ENCODE peak calls at places on chromosomes 2 and 18, in eight cellular contexts. One of them, this sample, is unnamed.

GRCh38 chr2:42187886-42188285 is 18.7 kb downstream of the EML4 start:
- DNase-seq in brain microvascular endothelial cell: no peak
- DNase-seq in CD4-positive, alpha-beta T cell: no peak
- DNase-seq in tibial nerve: no peak
- DNase-seq in effector memory CD4-positive, alpha-beta T cell: no peak
- DNase-seq in Karpas-422: no peak
- DNase-seq in ovary: no peak
- DNase-seq in Peyer's patch: no peak
- DNase-seq in this sample: no peak

GRCh38 chr18:8944871-8945245 is 157.6 kb upstream of the NDUFV2 start:
- DNase-seq in effector memory CD4-positive, alpha-beta T cell: no peak
- DNase-seq in ovary: no peak
- DNase-seq in Karpas-422: no peak
- DNase-seq in Peyer's patch: no peak
- DNase-seq in brain microvascular endothelial cell: no peak
- DNase-seq in CD4-positive, alpha-beta T cell: no peak
- DNase-seq in tibial nerve: no peak
- DNase-seq in this sample: no peak

GRCh38 chr2:112148477-112148876 is 10.3 kb downstream of the FBLN7 start:
- DNase-seq in brain microvascular endothelial cell: no peak
- DNase-seq in ovary: no peak
- DNase-seq in tibial nerve: no peak
- DNase-seq in effector memory CD4-positive, alpha-beta T cell: no peak
- DNase-seq in Karpas-422: no peak
- DNase-seq in CD4-positive, alpha-beta T cell: no peak
- DNase-seq in Peyer's patch: peak
- DNase-seq in this sample: no peak

GRCh38 chr2:219688560-219689445 is 61.4 kb downstream of the SLC4A3 start:
- DNase-seq in Peyer's patch: no peak
- DNase-seq in brain microvascular endothelial cell: peak
- DNase-seq in CD4-positive, alpha-beta T cell: no peak
- DNase-seq in effector memory CD4-positive, alpha-beta T cell: no peak
- DNase-seq in ovary: no peak
- DNase-seq in Karpas-422: peak
- DNase-seq in tibial nerve: no peak
- DNase-seq in this sample: peak

GRCh38 chr18:36544036-36544725 is 246.7 kb downstream of the FHOD3 start:
- DNase-seq in Karpas-422: no peak
- DNase-seq in effector memory CD4-positive, alpha-beta T cell: no peak
- DNase-seq in tibial nerve: no peak
- DNase-seq in brain microvascular endothelial cell: no peak
- DNase-seq in CD4-positive, alpha-beta T cell: no peak
- DNase-seq in Peyer's patch: no peak
- DNase-seq in ovary: peak
- DNase-seq in this sample: no peak

GRCh38 chr2:70304501-70304900 is 2.6 kb upstream of the FAM136A start:
- DNase-seq in brain microvascular endothelial cell: no peak
- DNase-seq in CD4-positive, alpha-beta T cell: no peak
- DNase-seq in ovary: no peak
- DNase-seq in Karpas-422: no peak
- DNase-seq in effector memory CD4-positive, alpha-beta T cell: no peak
- DNase-seq in tibial nerve: no peak
- DNase-seq in Peyer's patch: no peak
- DNase-seq in this sample: no peak

GRCh38 chr2:127261835-127262234 is 32.1 kb downstream of the ERCC3 start:
- DNase-seq in Karpas-422: no peak
- DNase-seq in tibial nerve: no peak
- DNase-seq in CD4-positive, alpha-beta T cell: no peak
- DNase-seq in Peyer's patch: no peak
- DNase-seq in brain microvascular endothelial cell: peak
- DNase-seq in ovary: no peak
- DNase-seq in effector memory CD4-positive, alpha-beta T cell: no peak
- DNase-seq in this sample: no peak

GRCh38 chr2:239715606-239716005 is 309.5 kb downstream of the NDUFA10 start:
- DNase-seq in ovary: no peak
- DNase-seq in Karpas-422: no peak
- DNase-seq in effector memory CD4-positive, alpha-beta T cell: no peak
- DNase-seq in brain microvascular endothelial cell: no peak
- DNase-seq in Peyer's patch: no peak
- DNase-seq in tibial nerve: no peak
- DNase-seq in CD4-positive, alpha-beta T cell: no peak
- DNase-seq in this sample: peak

GRCh38 chr2:172361360-172361759 is 66.0 kb upstream of the ITGA6 start:
- DNase-seq in tibial nerve: no peak
- DNase-seq in Karpas-422: no peak
- DNase-seq in CD4-positive, alpha-beta T cell: no peak
- DNase-seq in brain microvascular endothelial cell: no peak
- DNase-seq in ovary: no peak
- DNase-seq in effector memory CD4-positive, alpha-beta T cell: no peak
- DNase-seq in Peyer's patch: no peak
- DNase-seq in this sample: no peak

GRCh38 chr2:9335322-9335754 is 88.0 kb downstream of the ITGB1BP1 start:
- DNase-seq in tibial nerve: no peak
- DNase-seq in Peyer's patch: peak
- DNase-seq in brain microvascular endothelial cell: no peak
- DNase-seq in ovary: no peak
- DNase-seq in Karpas-422: no peak
- DNase-seq in CD4-positive, alpha-beta T cell: no peak
- DNase-seq in effector memory CD4-positive, alpha-beta T cell: no peak
- DNase-seq in this sample: no peak

GRCh38 chr2:83517727-83518368 is 941.2 kb downstream of the SUCLG1 start:
- DNase-seq in tibial nerve: no peak
- DNase-seq in Karpas-422: no peak
- DNase-seq in effector memory CD4-positive, alpha-beta T cell: no peak
- DNase-seq in CD4-positive, alpha-beta T cell: no peak
- DNase-seq in brain microvascular endothelial cell: no peak
- DNase-seq in Peyer's patch: no peak
- DNase-seq in ovary: no peak
- DNase-seq in this sample: peak

GRCh38 chr2:135095591-135095990 is 43.5 kb downstream of the RAB3GAP1 start:
- DNase-seq in ovary: no peak
- DNase-seq in brain microvascular endothelial cell: no peak
- DNase-seq in CD4-positive, alpha-beta T cell: no peak
- DNase-seq in tibial nerve: no peak
- DNase-seq in Karpas-422: no peak
- DNase-seq in effector memory CD4-positive, alpha-beta T cell: no peak
- DNase-seq in Peyer's patch: no peak
- DNase-seq in this sample: no peak

GRCh38 chr2:68594674-68595492 is 48.5 kb upstream of the PROKR1 start:
- DNase-seq in Peyer's patch: peak
- DNase-seq in CD4-positive, alpha-beta T cell: peak
- DNase-seq in tibial nerve: peak
- DNase-seq in ovary: no peak
- DNase-seq in Karpas-422: peak
- DNase-seq in brain microvascular endothelial cell: peak
- DNase-seq in effector memory CD4-positive, alpha-beta T cell: no peak
- DNase-seq in this sample: peak

GRCh38 chr18:11154983-11155759 is 5.8 kb upstream of the PIEZO2 start:
- DNase-seq in CD4-positive, alpha-beta T cell: no peak
- DNase-seq in Peyer's patch: no peak
- DNase-seq in Karpas-422: no peak
- DNase-seq in brain microvascular endothelial cell: no peak
- DNase-seq in ovary: no peak
- DNase-seq in effector memory CD4-positive, alpha-beta T cell: no peak
- DNase-seq in tibial nerve: no peak
- DNase-seq in this sample: no peak

GRCh38 chr2:129757366-129757914 is 222.0 kb upstream of the RAB6C start:
- DNase-seq in Peyer's patch: no peak
- DNase-seq in effector memory CD4-positive, alpha-beta T cell: no peak
- DNase-seq in Karpas-422: no peak
- DNase-seq in CD4-positive, alpha-beta T cell: no peak
- DNase-seq in tibial nerve: no peak
- DNase-seq in ovary: no peak
- DNase-seq in brain microvascular endothelial cell: no peak
- DNase-seq in this sample: no peak

GRCh38 chr2:209688388-209688787 is 83.2 kb upstream of the UNC80 start:
- DNase-seq in CD4-positive, alpha-beta T cell: no peak
- DNase-seq in tibial nerve: no peak
- DNase-seq in ovary: no peak
- DNase-seq in effector memory CD4-positive, alpha-beta T cell: no peak
- DNase-seq in brain microvascular endothelial cell: no peak
- DNase-seq in Karpas-422: no peak
- DNase-seq in Peyer's patch: no peak
- DNase-seq in this sample: no peak

DNA sequence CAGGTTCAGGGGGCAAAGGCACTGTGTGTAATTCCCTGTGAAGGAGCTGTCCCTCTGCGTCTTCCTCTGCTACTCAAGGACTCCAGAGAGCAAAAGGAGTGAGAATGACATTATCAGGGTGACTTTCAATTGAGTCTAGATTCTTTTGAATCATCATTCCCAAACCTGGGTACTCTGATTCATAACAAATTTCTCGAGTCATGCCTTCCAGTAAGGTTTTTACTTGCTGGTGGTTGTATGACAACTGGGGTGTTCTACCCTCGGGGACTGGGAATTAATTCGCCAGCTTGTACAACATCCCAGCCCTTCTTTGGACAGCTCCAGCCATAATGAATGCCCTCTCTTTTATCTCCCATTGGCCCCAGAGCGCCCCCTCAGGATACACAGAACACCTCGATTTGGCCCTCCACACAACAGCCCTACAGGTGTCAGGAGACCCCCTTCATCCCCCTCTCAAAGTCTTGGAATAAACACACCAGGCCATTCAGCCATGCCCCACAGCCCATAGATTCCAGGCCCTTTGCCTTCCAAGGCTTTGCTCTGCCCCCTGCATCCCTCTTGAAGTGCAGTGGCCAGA is 254.5 kb downstream of the KLHL29 start:
- DNase-seq in tibial nerve: no peak
- DNase-seq in CD4-positive, alpha-beta T cell: no peak
- DNase-seq in Karpas-422: no peak
- DNase-seq in brain microvascular endothelial cell: no peak
- DNase-seq in effector memory CD4-positive, alpha-beta T cell: no peak
- DNase-seq in ovary: no peak
- DNase-seq in Peyer's patch: no peak
- DNase-seq in this sample: no peak
- H3K27ac ChIP-seq in tibial nerve: no peak
- H3K27ac ChIP-seq in CD4-positive, alpha-beta T cell: no peak
- H3K27ac ChIP-seq in Karpas-422: no peak
- H3K27ac ChIP-seq in brain microvascular endothelial cell: no peak
- H3K27ac ChIP-seq in effector memory CD4-positive, alpha-beta T cell: no peak
- H3K27ac ChIP-seq in ovary: no peak
- H3K27ac ChIP-seq in Peyer's patch: no peak
- H3K27ac ChIP-seq in this sample: no peak

GRCh38 chr2:240963376-240964220 is 34.8 kb upstream of the SNED1 start:
- DNase-seq in effector memory CD4-positive, alpha-beta T cell: no peak
- DNase-seq in Peyer's patch: peak
- DNase-seq in tibial nerve: peak
- DNase-seq in Karpas-422: no peak
- DNase-seq in brain microvascular endothelial cell: no peak
- DNase-seq in CD4-positive, alpha-beta T cell: no peak
- DNase-seq in ovary: peak
- DNase-seq in this sample: no peak

GRCh38 chr2:240965296-240965904 is 33.0 kb upstream of the SNED1 start:
- DNase-seq in Peyer's patch: peak
- DNase-seq in brain microvascular endothelial cell: no peak
- DNase-seq in tibial nerve: no peak
- DNase-seq in effector memory CD4-positive, alpha-beta T cell: no peak
- DNase-seq in Karpas-422: no peak
- DNase-seq in CD4-positive, alpha-beta T cell: no peak
- DNase-seq in ovary: peak
- DNase-seq in this sample: no peak

GRCh38 chr2:240964221-240964853 is 34.1 kb upstream of the SNED1 start:
- DNase-seq in tibial nerve: no peak
- DNase-seq in brain microvascular endothelial cell: no peak
- DNase-seq in Peyer's patch: peak
- DNase-seq in CD4-positive, alpha-beta T cell: no peak
- DNase-seq in effector memory CD4-positive, alpha-beta T cell: no peak
- DNase-seq in ovary: peak
- DNase-seq in Karpas-422: no peak
- DNase-seq in this sample: peak

GRCh38 chr2:240965905-240966456 is 32.4 kb upstream of the SNED1 start:
- DNase-seq in brain microvascular endothelial cell: no peak
- DNase-seq in Karpas-422: no peak
- DNase-seq in Peyer's patch: peak
- DNase-seq in ovary: peak
- DNase-seq in tibial nerve: no peak
- DNase-seq in CD4-positive, alpha-beta T cell: no peak
- DNase-seq in effector memory CD4-positive, alpha-beta T cell: no peak
- DNase-seq in this sample: no peak

GRCh38 chr2:240964854-240965295 is 33.5 kb upstream of the SNED1 start:
- DNase-seq in brain microvascular endothelial cell: no peak
- DNase-seq in Peyer's patch: peak
- DNase-seq in ovary: peak
- DNase-seq in effector memory CD4-positive, alpha-beta T cell: no peak
- DNase-seq in tibial nerve: no peak
- DNase-seq in Karpas-422: no peak
- DNase-seq in CD4-positive, alpha-beta T cell: no peak
- DNase-seq in this sample: peak
- H3K27ac ChIP-seq in brain microvascular endothelial cell: no peak
- H3K27ac ChIP-seq in Peyer's patch: peak
- H3K27ac ChIP-seq in ovary: no peak
- H3K27ac ChIP-seq in effector memory CD4-positive, alpha-beta T cell: no peak
- H3K27ac ChIP-seq in tibial nerve: peak
- H3K27ac ChIP-seq in Karpas-422: no peak
- H3K27ac ChIP-seq in CD4-positive, alpha-beta T cell: no peak
- H3K27ac ChIP-seq in this sample: no peak

DNA sequence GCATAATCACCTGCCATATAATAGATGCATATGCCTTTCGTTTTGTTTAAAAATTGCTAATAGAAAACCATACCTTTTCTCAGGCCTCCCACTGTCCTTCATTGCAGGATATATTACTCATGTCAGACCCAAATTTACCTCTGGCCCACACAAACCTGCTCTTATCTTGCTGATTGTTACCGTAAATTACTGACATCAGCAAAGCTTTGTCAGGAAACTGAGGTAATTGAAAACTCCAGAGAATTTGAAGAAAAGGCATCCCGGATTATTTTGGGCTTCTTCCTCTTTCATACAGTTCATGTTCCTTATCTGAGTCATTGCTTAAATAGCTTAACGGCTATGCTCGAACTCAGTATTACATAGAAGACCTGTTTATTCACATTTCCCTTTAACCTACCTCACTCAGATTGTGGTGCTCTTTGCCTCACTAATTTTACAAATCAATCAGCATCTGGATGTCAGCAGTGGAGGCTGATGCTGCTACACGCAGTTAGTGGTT is 145.7 kb downstream of the ZEB2 start:
- DNase-seq in Peyer's patch: no peak
- DNase-seq in ovary: no peak
- DNase-seq in tibial nerve: no peak
- DNase-seq in CD4-positive, alpha-beta T cell: no peak
- DNase-seq in effector memory CD4-positive, alpha-beta T cell: no peak
- DNase-seq in brain microvascular endothelial cell: no peak
- DNase-seq in Karpas-422: no peak
- DNase-seq in this sample: no peak
- H3K27ac ChIP-seq in Peyer's patch: no peak
- H3K27ac ChIP-seq in ovary: no peak
- H3K27ac ChIP-seq in tibial nerve: no peak
- H3K27ac ChIP-seq in CD4-positive, alpha-beta T cell: no peak
- H3K27ac ChIP-seq in effector memory CD4-positive, alpha-beta T cell: no peak
- H3K27ac ChIP-seq in brain microvascular endothelial cell: no peak
- H3K27ac ChIP-seq in Karpas-422: no peak
- H3K27ac ChIP-seq in this sample: no peak

DNA sequence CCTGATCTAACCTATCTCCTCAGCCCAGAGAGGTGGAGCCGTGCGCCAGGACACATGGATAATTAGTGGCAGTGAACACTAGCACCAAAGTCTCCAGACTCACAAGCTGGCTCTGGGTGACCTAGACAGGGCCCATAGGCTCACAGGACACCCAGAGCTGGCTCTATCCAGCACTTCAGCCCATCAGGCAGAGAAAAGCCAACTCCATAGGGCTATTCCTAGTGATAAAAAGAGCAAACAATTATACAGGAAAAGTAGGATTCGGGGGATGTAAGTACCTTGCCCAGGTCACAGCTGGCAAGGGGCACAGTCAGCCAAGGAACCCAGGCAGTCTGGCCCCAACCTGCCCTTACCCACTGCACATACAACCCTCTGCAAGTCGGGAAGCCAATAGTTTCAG is 178.6 kb downstream of the TNS1 start:
- DNase-seq in CD4-positive, alpha-beta T cell: no peak
- DNase-seq in tibial nerve: no peak
- DNase-seq in effector memory CD4-positive, alpha-beta T cell: no peak
- DNase-seq in ovary: no peak
- DNase-seq in Peyer's patch: no peak
- DNase-seq in brain microvascular endothelial cell: no peak
- DNase-seq in Karpas-422: no peak
- DNase-seq in this sample: no peak
- H3K27ac ChIP-seq in CD4-positive, alpha-beta T cell: no peak
- H3K27ac ChIP-seq in tibial nerve: peak
- H3K27ac ChIP-seq in effector memory CD4-positive, alpha-beta T cell: no peak
- H3K27ac ChIP-seq in ovary: no peak
- H3K27ac ChIP-seq in Peyer's patch: no peak
- H3K27ac ChIP-seq in brain microvascular endothelial cell: no peak
- H3K27ac ChIP-seq in Karpas-422: no peak
- H3K27ac ChIP-seq in this sample: no peak

This sample was measured in SJCRH30.